ENCODE peak calls at places on chromosome 10, in eight cellular contexts. F is sigmoid colon, B is fibroblast of mammary gland, R is psoas muscle, N is GM12865, J is brain microvascular endothelial cell, C is A549, L is NCI-H2081. A is an unnamed sample.

GRCh38 chr10:123855013-123855684 is 36.5 kb downstream of the CPXM2 start:
- DNase-seq in F (no peak), B (no peak), R (no peak), N (no peak), J (no peak), C (no peak), L (no peak), A (no peak)

GRCh38 chr10:73019100-73019499 is 64.5 kb upstream of the PLA2G12B start:
- DNase-seq in F (no peak), B (no peak), R (no peak), N (no peak), J (no peak), C (no peak), L (no peak), A (no peak)

GRCh38 chr10:9342865-9343450 is 1288.5 kb downstream of the GATA3 start:
- DNase-seq in F (no peak), B (peak), R (no peak), N (peak), J (peak), C (peak), L (peak), A (no peak)

GRCh38 chr10:119694608-119695007 is 31.2 kb upstream of the INPP5F start:
- DNase-seq in F (no peak), B (no peak), R (no peak), N (no peak), J (no peak), C (no peak), L (no peak), A (no peak)

GRCh38 chr10:93595378-93596288 is 5.4 kb downstream of the RBP4 start:
- DNase-seq in F (no peak), B (no peak), R (no peak), N (no peak), J (no peak), C (no peak), L (no peak), A (no peak)

GRCh38 chr10:71230656-71231025 is 18.3 kb downstream of the UNC5B start:
- DNase-seq in F (no peak), B (no peak), R (no peak), N (no peak), J (no peak), C (no peak), L (no peak), A (no peak)

GRCh38 chr10:62738916-62739315 is 65.6 kb upstream of the ADO start:
- DNase-seq in F (no peak), B (peak), R (no peak), N (no peak), J (peak), C (no peak), L (no peak), A (no peak)

GRCh38 chr10:103564799-103565365 is 71.4 kb downstream of the NEURL1 start:
- DNase-seq in F (no peak), B (peak), R (peak), N (peak), J (peak), C (peak), L (no peak), A (peak)

GRCh38 chr10:76942556-76943416 is 694.8 kb downstream of the KCNMA1 start:
- DNase-seq in F (no peak), B (peak), R (no peak), N (no peak), J (no peak), C (no peak), L (no peak), A (no peak)

GRCh38 chr10:104092749-104093148 is 7.1 kb upstream of the COL17A1 start:
- DNase-seq in F (no peak), B (no peak), R (no peak), N (no peak), J (no peak), C (no peak), L (no peak), A (no peak)

GRCh38 chr10:125479059-125479458 is 203.9 kb downstream of the TEX36 start:
- DNase-seq in F (no peak), B (peak), R (no peak), N (no peak), J (peak), C (no peak), L (no peak), A (no peak)

GRCh38 chr10:79142064-79142491 is 73.3 kb downstream of the ZMIZ1 start:
- DNase-seq in F (peak), B (peak), R (no peak), N (no peak), J (peak), C (no peak), L (no peak), A (peak)

GRCh38 chr10:103792547-103792946 is 62.8 kb downstream of the SH3PXD2A start:
- DNase-seq in F (no peak), B (peak), R (no peak), N (no peak), J (no peak), C (no peak), L (no peak), A (no peak)

GRCh38 chr10:103845983-103846382 is 9.4 kb downstream of the SH3PXD2A start:
- DNase-seq in F (peak), B (no peak), R (peak), N (peak), J (no peak), C (no peak), L (no peak), A (peak)

GRCh38 chr10:13834581-13835286 is 248.0 kb downstream of the PRPF18 start:
- DNase-seq in F (peak), B (peak), R (no peak), N (no peak), J (peak), C (no peak), L (no peak), A (peak)

GRCh38 chr10:44962870-44963738 is 3.5 kb downstream of the RASSF4 start:
- DNase-seq in F (peak), B (no peak), R (peak), N (peak), J (no peak), C (no peak), L (no peak), A (no peak)

GRCh38 chr10:8588135-8588534 is 533.6 kb downstream of the GATA3 start:
- DNase-seq in F (no peak), B (no peak), R (no peak), N (no peak), J (no peak), C (no peak), L (no peak), A (no peak)

GRCh38 chr10:103013398-103013797 is 95.3 kb downstream of the CNNM2 start:
- DNase-seq in F (no peak), B (no peak), R (no peak), N (no peak), J (no peak), C (no peak), L (no peak), A (no peak)

GRCh38 chr10:89662596-89662995 is 17.6 kb upstream of the PANK1 start:
- DNase-seq in F (no peak), B (peak), R (no peak), N (no peak), J (no peak), C (no peak), L (no peak), A (no peak)

GRCh38 chr10:104622598-104623209 is 18.4 kb upstream of the SORCS3 start:
- DNase-seq in F (no peak), B (peak), R (no peak), N (peak), J (peak), C (peak), L (no peak), A (no peak)

GRCh38 chr10:93826355-93826754 is 67.4 kb upstream of the SLC35G1 start:
- DNase-seq in F (no peak), B (peak), R (no peak), N (peak), J (peak), C (no peak), L (no peak), A (no peak)

GRCh38 chr10:1629326-1630036 is 107.8 kb downstream of the ADARB2 start:
- DNase-seq in F (peak), B (no peak), R (no peak), N (no peak), J (no peak), C (no peak), L (no peak), A (no peak)

GRCh38 chr10:97539523-97540200 is 32.9 kb upstream of the ANKRD2 start:
- DNase-seq in F (peak), B (peak), R (peak), N (no peak), J (peak), C (no peak), L (no peak), A (peak)

GRCh38 chr10:112239347-112239746 is 43.9 kb upstream of the TECTB start:
- DNase-seq in F (no peak), B (no peak), R (no peak), N (no peak), J (no peak), C (no peak), L (no peak), A (no peak)

GRCh38 chr10:71812913-71813590 is 38.0 kb downstream of the PSAP start:
- DNase-seq in F (no peak), B (no peak), R (no peak), N (no peak), J (no peak), C (no peak), L (no peak), A (peak)

GRCh38 chr10:128143531-128143930 is 17.3 kb upstream of the MKI67 start:
- DNase-seq in F (no peak), B (no peak), R (no peak), N (no peak), J (no peak), C (no peak), L (no peak), A (no peak)

GRCh38 chr10:56880541-56880940 is 519.5 kb upstream of the ZWINT start:
- DNase-seq in F (no peak), B (no peak), R (no peak), N (no peak), J (no peak), C (no peak), L (no peak), A (no peak)

GRCh38 chr10:113320213-113320612 is 232.6 kb upstream of the HABP2 start:
- DNase-seq in F (no peak), B (no peak), R (no peak), N (no peak), J (no peak), C (no peak), L (no peak), A (no peak)

GRCh38 chr10:92972066-92972870 is 88.3 kb upstream of the CYP26C1 start:
- DNase-seq in F (no peak), B (peak), R (no peak), N (no peak), J (peak), C (peak), L (no peak), A (peak)

GRCh38 chr10:75187961-75188426 is 22.6 kb upstream of the VDAC2 start:
- DNase-seq in F (no peak), B (peak), R (no peak), N (peak), J (peak), C (peak), L (peak), A (peak)

GRCh38 chr10:85978566-85979358 is 387.8 kb downstream of the GRID1 start:
- DNase-seq in F (no peak), B (no peak), R (no peak), N (no peak), J (no peak), C (no peak), L (peak), A (no peak)

GRCh38 chr10:103645141-103646054 is 151.9 kb downstream of the NEURL1 start:
- DNase-seq in F (peak), B (peak), R (peak), N (no peak), J (peak), C (no peak), L (no peak), A (peak)

GRCh38 chr10:456486-456885 is 233.0 kb downstream of the DIP2C start:
- DNase-seq in F (no peak), B (no peak), R (no peak), N (no peak), J (no peak), C (no peak), L (no peak), A (no peak)

GRCh38 chr10:124744047-124744687 is at the start of gene FAM53B:
- DNase-seq in F (peak), B (peak), R (peak), N (peak), J (peak), C (peak), L (peak), A (peak)

GRCh38 chr10:123640016-123640535 is 26.1 kb upstream of the GPR26 start:
- DNase-seq in F (no peak), B (peak), R (no peak), N (no peak), J (no peak), C (no peak), L (no peak), A (no peak)

GRCh38 chr10:21257919-21258318 is 267.6 kb downstream of the SKIDA1 start:
- DNase-seq in F (no peak), B (peak), R (no peak), N (no peak), J (peak), C (no peak), L (no peak), A (no peak)